ENCODE peak calls at places on chromosomes 3 and 15, in four cellular contexts. T is WTC11, E is HepG2, O is K562. I is an unnamed sample.

GRCh38 chr3:141610993-141611392 is 124.2 kb downstream of the RASA2 start:
- DNase-seq in E (no peak), O (no peak), T (no peak), I (no peak)

GRCh38 chr3:10557250-10557649 is 51.9 kb upstream of the ATP2B2 start:
- DNase-seq in O (no peak), E (no peak), T (no peak), I (no peak)

GRCh38 chr15:71296032-71296686 is 180.9 kb downstream of the THSD4 start:
- DNase-seq in O (no peak), E (no peak), T (no peak), I (peak)

GRCh38 chr15:41517895-41518449 is 4.3 kb upstream of the LTK start:
- DNase-seq in O (no peak), E (peak), T (no peak), I (no peak)

GRCh38 chr3:194275231-194275671 is 75.9 kb downstream of the CPN2 start:
- DNase-seq in T (peak), E (no peak), O (no peak), I (peak)

GRCh38 chr3:186772886-186773417 is 10.4 kb upstream of the EIF4A2 start:
- DNase-seq in O (no peak), E (no peak), T (peak), I (no peak)

GRCh38 chr3:183488343-183488742 is 59.9 kb upstream of the MCF2L2 start:
- DNase-seq in T (no peak), O (no peak), E (no peak), I (no peak)

GRCh38 chr3:38491215-38491614 is 4.9 kb upstream of the EXOG start:
- DNase-seq in T (no peak), O (no peak), E (no peak), I (no peak)

GRCh38 chr3:179036626-179037300 is 34.8 kb downstream of the ZMAT3 start:
- DNase-seq in E (no peak), O (no peak), T (no peak), I (no peak)

GRCh38 chr3:12751548-12751947 is 7.5 kb downstream of the TMEM40 start:
- DNase-seq in E (peak), T (no peak), O (no peak), I (no peak)

GRCh38 chr3:127600749-127601456 is 2.7 kb downstream of the MCM2 start:
- DNase-seq in E (no peak), O (no peak), T (no peak), I (no peak)

GRCh38 chr3:128504533-128504915 is 11.5 kb upstream of the GATA2 start:
- DNase-seq in O (no peak), E (no peak), T (no peak), I (no peak)

GRCh38 chr3:49916686-49917085 is 12.9 kb downstream of the MON1A start:
- DNase-seq in E (no peak), T (no peak), O (no peak), I (no peak)

GRCh38 chr15:52040167-52040900 is 21.3 kb downstream of the MAPK6 start:
- DNase-seq in O (peak), T (no peak), E (no peak), I (no peak)

GRCh38 chr3:194158942-194159439 is 23.0 kb downstream of the HES1 start:
- DNase-seq in T (no peak), O (no peak), E (peak), I (no peak)

GRCh38 chr3:29370451-29371420 is 89.9 kb downstream of the RBMS3 start:
- DNase-seq in E (no peak), T (no peak), O (no peak), I (no peak)

GRCh38 chr3:43789028-43789427 is 98.3 kb downstream of the ABHD5 start:
- DNase-seq in E (no peak), O (no peak), T (no peak), I (no peak)

GRCh38 chr3:43791246-43791645 is 100.5 kb downstream of the ABHD5 start:
- DNase-seq in T (no peak), E (no peak), O (no peak), I (no peak)

GRCh38 chr3:43790476-43790875 is 99.7 kb downstream of the ABHD5 start:
- DNase-seq in T (no peak), O (no peak), E (no peak), I (no peak)

GRCh38 chr3:43787330-43787729 is 96.6 kb downstream of the ABHD5 start:
- DNase-seq in T (no peak), E (no peak), O (no peak), I (no peak)

GRCh38 chr3:43790060-43790459 is 99.3 kb downstream of the ABHD5 start:
- DNase-seq in O (no peak), T (no peak), E (no peak), I (no peak)
- TF ChIP-seq NR3C1 in O (no peak), T (no peak), E (no peak), I (no peak)

DNA sequence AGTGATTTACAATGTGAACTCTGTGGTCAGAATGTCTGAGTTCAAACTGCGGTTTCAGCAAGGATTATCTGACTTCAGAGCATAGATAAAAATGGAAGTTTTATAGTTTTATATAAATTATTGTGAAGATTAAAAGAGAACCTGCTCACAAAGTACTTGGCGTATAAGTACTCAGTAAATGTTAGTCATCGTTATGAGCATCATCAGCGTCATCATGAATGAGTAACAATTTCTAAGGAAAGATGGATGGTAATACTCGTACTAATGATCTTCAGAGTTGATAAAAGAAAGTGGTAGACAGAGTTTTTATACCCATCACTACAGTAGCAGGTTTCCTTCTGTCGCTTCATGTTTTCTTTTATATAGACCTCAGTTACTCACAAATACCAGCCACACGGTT is 341.8 kb downstream of the RAP2B start:
- DNase-seq in O (no peak), E (no peak), T (no peak), I (no peak)
- TF ChIP-seq NR3C1 in O (no peak), E (no peak), T (no peak), I (no peak)

GRCh38 chr3:191074511-191074910 is 124.5 kb upstream of the OSTN start:
- DNase-seq in T (no peak), O (no peak), E (no peak), I (no peak)

GRCh38 chr3:191070762-191071365 is 128.2 kb upstream of the OSTN start:
- DNase-seq in O (no peak), E (no peak), T (no peak), I (no peak)

GRCh38 chr3:191068946-191069813 is 129.9 kb upstream of the OSTN start:
- DNase-seq in T (no peak), O (no peak), E (no peak), I (no peak)

GRCh38 chr3:191066669-191067068 is 132.4 kb upstream of the OSTN start:
- DNase-seq in E (no peak), O (no peak), T (no peak), I (peak)

GRCh38 chr3:191070201-191070600 is 128.8 kb upstream of the OSTN start:
- DNase-seq in E (no peak), T (no peak), O (no peak), I (no peak)
- TF ChIP-seq NR3C1 in E (no peak), T (no peak), O (no peak), I (no peak)

GRCh38 chr3:138875754-138876664 is 41.3 kb upstream of the PIK3CB start:
- DNase-seq in E (no peak), T (no peak), O (peak), I (no peak)
- TF ChIP-seq NR3C1 in E (no peak), T (no peak), O (no peak), I (no peak)

GRCh38 chr15:91561371-91562100 is 292.0 kb upstream of the SLCO3A1 start:
- DNase-seq in T (no peak), E (no peak), O (no peak), I (no peak)
- TF ChIP-seq NR3C1 in T (no peak), E (no peak), O (no peak), I (no peak)

GRCh38 chr3:45105855-45106655 is 40.1 kb downstream of the CDCP1 start:
- DNase-seq in E (no peak), O (peak), T (no peak), I (no peak)

GRCh38 chr3:45103334-45103733 is 42.8 kb downstream of the CDCP1 start:
- DNase-seq in O (no peak), E (no peak), T (no peak), I (no peak)

GRCh38 chr3:45106874-45107273 is 39.3 kb downstream of the CDCP1 start:
- DNase-seq in E (no peak), T (no peak), O (no peak), I (no peak)

GRCh38 chr3:45104715-45105711 is 41.2 kb downstream of the CDCP1 start:
- DNase-seq in T (no peak), O (peak), E (no peak), I (no peak)

DNA sequence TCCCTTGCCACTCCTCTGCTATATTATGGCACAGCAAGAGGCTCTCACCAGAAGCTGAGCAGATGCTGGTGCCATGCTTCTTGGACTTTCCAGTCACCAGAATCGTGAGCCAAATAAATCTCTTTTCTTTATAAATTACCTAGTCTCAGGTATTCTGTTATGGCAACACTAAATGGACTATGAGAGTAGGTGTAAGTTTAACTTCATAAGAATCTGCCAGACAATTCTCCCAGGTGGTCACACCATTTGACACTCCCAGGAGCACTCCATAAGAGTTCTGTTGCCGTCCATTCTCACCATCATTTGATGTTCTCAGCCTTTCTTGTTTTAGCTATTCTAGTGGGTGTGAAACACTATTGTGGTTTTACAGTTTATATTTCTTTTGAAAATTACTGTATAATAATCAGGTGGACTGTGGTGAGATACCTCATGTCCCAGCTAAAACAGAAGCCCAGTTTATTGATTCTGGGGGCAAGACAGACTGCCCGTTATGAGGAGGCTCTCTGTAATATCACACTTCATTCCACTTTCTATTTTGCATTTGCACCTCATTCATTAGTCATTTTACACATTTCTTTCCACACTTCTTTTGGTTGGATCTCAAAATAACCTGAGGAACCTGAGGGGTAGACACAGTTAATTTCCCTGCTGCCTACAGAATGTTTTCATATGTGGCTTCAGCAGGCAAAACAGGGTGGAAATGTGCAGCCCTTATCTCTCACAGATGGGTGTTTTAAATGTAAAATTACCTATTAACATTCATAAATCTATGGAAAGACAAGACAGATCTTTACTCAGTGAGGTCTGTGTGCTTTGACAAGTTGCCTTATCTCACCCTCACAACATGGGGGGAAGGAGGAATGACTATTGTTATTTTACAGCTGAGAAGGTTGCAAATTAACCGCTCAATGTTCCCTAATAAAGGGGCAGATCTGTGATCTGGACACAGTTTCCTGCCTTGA is 42.1 kb downstream of the CDCP1 start:
- DNase-seq in T (no peak), O (peak), E (no peak), I (no peak)
- TF ChIP-seq NR3C1 in T (no peak), O (no peak), E (no peak), I (no peak)

GRCh38 chr3:42264399-42265058 is 1.5 kb downstream of the CCK start:
- DNase-seq in O (peak), E (no peak), T (peak), I (peak)

GRCh38 chr3:42262525-42262924 is 3.5 kb downstream of the CCK start:
- DNase-seq in O (no peak), E (no peak), T (no peak), I (peak)

GRCh38 chr3:42265059-42265991 is 660 bp downstream of the CCK start:
- DNase-seq in O (no peak), E (no peak), T (no peak), I (no peak)

GRCh38 chr3:42266085-42266484 is at the start of gene CCK:
- DNase-seq in O (no peak), T (no peak), E (no peak), I (no peak)

GRCh38 chr3:42263354-42264346 is 2.3 kb downstream of the CCK start:
- DNase-seq in T (peak), O (no peak), E (no peak), I (no peak)
- TF ChIP-seq NR3C1 in T (no peak), O (no peak), E (no peak), I (no peak)

GRCh38 chr15:48855501-48856440 is 22.2 kb upstream of the EID1 start:
- DNase-seq in O (no peak), T (no peak), E (peak), I (peak)
- TF ChIP-seq NR3C1 in O (no peak), T (no peak), E (no peak), I (no peak)

GRCh38 chr3:61451841-61452240 is 109.5 kb upstream of the PTPRG start:
- DNase-seq in E (no peak), O (no peak), T (no peak), I (no peak)

GRCh38 chr3:61449327-61450040 is 111.9 kb upstream of the PTPRG start:
- DNase-seq in O (no peak), T (no peak), E (no peak), I (no peak)

GRCh38 chr3:61454806-61455205 is 106.6 kb upstream of the PTPRG start:
- DNase-seq in O (no peak), E (no peak), T (no peak), I (no peak)

GRCh38 chr3:61454000-61454399 is 107.4 kb upstream of the PTPRG start:
- DNase-seq in E (no peak), T (no peak), O (no peak), I (no peak)

DNA sequence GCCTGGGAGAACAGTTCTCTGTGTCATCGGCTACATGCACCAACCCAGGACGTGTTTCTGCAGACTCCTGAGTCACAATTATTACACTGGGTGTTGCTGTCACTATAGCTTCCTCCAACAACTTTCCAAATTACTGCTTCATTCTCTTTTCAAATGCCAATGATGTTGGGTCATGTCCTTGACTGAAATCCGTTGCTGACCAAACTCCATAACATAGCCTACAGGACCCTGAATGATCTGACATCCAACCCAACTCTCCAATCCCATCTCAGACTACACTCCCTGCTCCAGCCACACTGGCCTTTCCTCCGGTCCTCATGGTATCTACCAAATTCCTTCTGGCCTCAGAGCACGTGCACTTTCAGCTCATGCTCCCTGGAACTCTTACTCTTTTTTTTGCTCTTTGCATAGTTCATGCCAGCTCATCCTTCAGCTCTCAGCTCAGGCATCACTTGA is 108.8 kb upstream of the PTPRG start:
- DNase-seq in T (no peak), E (no peak), O (no peak), I (no peak)
- TF ChIP-seq NR3C1 in T (no peak), E (no peak), O (no peak), I (no peak)

I was measured in A549.